ENCODE peak calls at places on chromosomes 13 and 19, in four cellular contexts. D is A549, W is HepG2, U is K562. B is an unnamed sample.

GRCh38 chr19:19256072-19256969 is 16.8 kb downstream of the TM6SF2 start:
- DNase-seq in W (peak), U (no peak), D (peak), B (peak)

GRCh38 chr19:5166262-5166661 is 174.3 kb downstream of the PTPRS start:
- DNase-seq in D (peak), W (peak), U (no peak), B (no peak)

GRCh38 chr19:46620716-46621115 is 4.2 kb downstream of the PTGIR start:
- DNase-seq in D (no peak), U (no peak), W (no peak), B (no peak)

GRCh38 chr19:5292843-5293606 is 47.6 kb downstream of the PTPRS start:
- DNase-seq in U (peak), W (no peak), D (peak), B (peak)

GRCh38 chr13:30932481-30933333 is at the start of gene TEX26:
- DNase-seq in D (no peak), U (no peak), W (no peak), B (peak)

GRCh38 chr19:9407827-9408226 is 27.5 kb downstream of the ZNF266 start:
- DNase-seq in W (no peak), U (no peak), D (no peak), B (no peak)

GRCh38 chr19:23054456-23054855 is 51.5 kb upstream of the ZNF728 start:
- DNase-seq in D (no peak), W (no peak), U (no peak), B (no peak)

GRCh38 chr13:93244141-93244917 is 17.7 kb downstream of the GPC6 start:
- DNase-seq in W (no peak), D (no peak), U (no peak), B (no peak)

GRCh38 chr13:91308299-91308698 is 39.2 kb upstream of the MIR17HG start:
- DNase-seq in W (no peak), U (no peak), D (no peak), B (no peak)

GRCh38 chr13:60431108-60431700 is 34.2 kb downstream of the TDRD3 start:
- DNase-seq in W (peak), U (peak), D (peak), B (no peak)

GRCh38 chr19:489418-490196 is 6.7 kb upstream of the MADCAM1 start:
- DNase-seq in W (peak), D (no peak), U (no peak), B (peak)

GRCh38 chr19:15840833-15841232 is 25.4 kb upstream of the OR10H1 start:
- DNase-seq in D (no peak), U (no peak), W (no peak), B (no peak)

GRCh38 chr13:21015284-21015683 is 46.1 kb downstream of the LATS2 start:
- DNase-seq in U (no peak), D (no peak), W (no peak), B (no peak)

GRCh38 chr13:55615080-55615479 is 1525.6 kb upstream of the PRR20A start:
- DNase-seq in W (no peak), D (no peak), U (no peak), B (no peak)

GRCh38 chr13:95926231-95926630 is 127.0 kb downstream of the UGGT2 start:
- DNase-seq in U (no peak), D (no peak), W (no peak), B (no peak)

GRCh38 chr19:14135985-14136508 is 342 bp downstream of the ASF1B start:
- DNase-seq in D (no peak), U (no peak), W (no peak), B (no peak)

GRCh38 chr19:29606420-29606747 is 301 bp downstream of the POP4 start:
- DNase-seq in U (no peak), D (no peak), W (no peak), B (no peak)

GRCh38 chr13:106738279-106738678 is 170.3 kb upstream of the ARGLU1 start:
- DNase-seq in U (no peak), D (no peak), W (no peak), B (no peak)

GRCh38 chr13:107170270-107170931 is 602.5 kb upstream of the ARGLU1 start:
- DNase-seq in U (no peak), D (peak), W (no peak), B (no peak)

GRCh38 chr13:53254495-53254894 is 225.9 kb downstream of the OLFM4 start:
- DNase-seq in W (no peak), U (peak), D (no peak), B (no peak)

DNA sequence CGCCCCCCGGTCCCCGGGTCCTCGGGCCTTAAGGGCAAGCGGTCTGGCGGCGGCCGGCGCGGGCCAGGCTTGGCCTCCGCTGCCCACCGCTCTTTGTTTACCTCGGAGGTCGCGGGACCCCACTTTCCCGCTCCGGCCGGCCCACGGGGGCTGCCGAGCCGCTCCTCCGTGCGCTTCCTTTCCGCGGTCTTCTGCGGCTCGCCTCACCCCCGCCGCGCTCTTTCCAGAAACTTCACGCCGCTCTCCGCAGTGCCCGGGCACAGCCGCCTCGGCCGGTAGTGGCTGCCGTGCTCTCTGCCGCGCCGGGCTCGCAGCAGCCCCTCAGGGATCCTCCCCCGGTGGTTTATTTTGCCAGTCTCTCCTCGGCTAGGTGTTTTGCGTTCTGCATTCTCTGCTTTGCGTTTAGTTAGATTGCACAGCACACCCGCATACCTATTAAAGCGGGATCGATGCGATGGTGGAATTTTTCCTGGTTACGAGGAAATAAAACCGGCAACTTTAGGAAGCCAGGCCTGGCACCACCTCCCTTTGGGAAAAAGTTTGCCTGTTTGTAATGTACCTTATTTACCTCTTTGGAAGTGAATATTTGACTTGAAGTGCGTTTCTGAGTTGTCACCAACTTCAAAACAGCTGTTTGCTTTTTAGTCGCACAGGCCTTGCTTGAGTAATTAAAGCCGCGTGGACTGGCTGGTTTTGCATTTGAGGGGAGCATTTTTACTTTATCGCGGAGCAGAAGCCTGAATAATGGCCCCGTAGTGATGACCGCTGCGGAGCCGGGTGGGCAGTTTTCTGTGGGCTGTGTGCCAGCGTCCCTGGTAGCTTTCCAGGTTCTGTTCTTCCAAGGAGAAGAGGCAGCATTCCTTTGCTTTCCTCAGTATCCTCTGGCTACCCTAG is 787 bp downstream of the NAA16 start:
- DNase-seq in D (peak), W (peak), U (no peak), B (peak)
- TF ChIP-seq HMGXB4 in D (no peak), W (peak), U (no peak), B (peak)

GRCh38 chr13:28322256-28322895 is 172.6 kb downstream of the FLT1 start:
- DNase-seq in U (no peak), D (no peak), W (no peak), B (no peak)

GRCh38 chr13:28326081-28326480 is 168.8 kb downstream of the FLT1 start:
- DNase-seq in W (no peak), D (no peak), U (no peak), B (no peak)

GRCh38 chr13:28321751-28322150 is 173.2 kb downstream of the FLT1 start:
- DNase-seq in U (no peak), D (no peak), W (no peak), B (no peak)

GRCh38 chr13:28325022-28325421 is 169.9 kb downstream of the FLT1 start:
- DNase-seq in W (no peak), D (no peak), U (no peak), B (no peak)

GRCh38 chr13:28324181-28324789 is 170.6 kb downstream of the FLT1 start:
- DNase-seq in D (peak), W (peak), U (peak), B (peak)
- TF ChIP-seq HMGXB4 in D (no peak), W (no peak), U (no peak), B (no peak)

GRCh38 chr13:33279414-33279813 is 6.1 kb downstream of the STARD13 start:
- DNase-seq in U (no peak), D (peak), W (no peak), B (no peak)

GRCh38 chr13:33278923-33279322 is 6.6 kb downstream of the STARD13 start:
- DNase-seq in W (no peak), U (no peak), D (no peak), B (no peak)

GRCh38 chr13:33280923-33281322 is 4.6 kb downstream of the STARD13 start:
- DNase-seq in D (no peak), W (no peak), U (no peak), B (no peak)

GRCh38 chr13:33280550-33280905 is 5.0 kb downstream of the STARD13 start:
- DNase-seq in D (no peak), W (no peak), U (no peak), B (no peak)

GRCh38 chr13:33279898-33280549 is 5.5 kb downstream of the STARD13 start:
- DNase-seq in U (no peak), W (peak), D (peak), B (no peak)
- TF ChIP-seq HMGXB4 in U (no peak), W (no peak), D (no peak), B (no peak)

GRCh38 chr19:58558623-58559274 is 338 bp upstream of the UBE2M start:
- DNase-seq in U (peak), W (peak), D (peak), B (peak)
- TF ChIP-seq HMGXB4 in U (no peak), W (peak), D (no peak), B (peak)

GRCh38 chr19:11246941-11247340 is 7.5 kb downstream of the ANGPTL8 start:
- DNase-seq in W (no peak), D (no peak), U (no peak), B (no peak)

GRCh38 chr19:11242864-11243797 is 3.7 kb downstream of the ANGPTL8 start:
- DNase-seq in W (peak), U (peak), D (peak), B (peak)

GRCh38 chr19:11247391-11247790 is 8.0 kb downstream of the ANGPTL8 start:
- DNase-seq in W (no peak), D (no peak), U (no peak), B (no peak)

GRCh38 chr19:11244846-11245589 is 5.6 kb downstream of the ANGPTL8 start:
- DNase-seq in U (no peak), W (no peak), D (no peak), B (no peak)

DNA sequence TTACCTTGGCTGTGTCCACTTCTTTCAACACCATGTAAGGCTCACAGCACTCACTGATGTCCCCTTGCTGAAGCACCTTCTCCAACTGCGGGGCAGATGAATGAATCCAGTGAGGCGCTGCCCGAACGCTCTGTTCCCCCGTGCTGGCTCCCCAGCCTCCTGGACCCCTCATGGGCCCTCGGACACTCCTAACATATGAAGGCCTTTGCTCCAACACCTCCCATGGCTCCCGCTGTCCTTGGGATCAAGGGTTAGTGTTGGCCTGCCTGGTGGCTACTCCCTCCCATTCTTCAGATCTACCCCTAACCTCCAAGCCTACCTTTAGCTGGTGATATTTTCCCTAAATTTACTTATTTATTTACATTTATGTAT is 4.4 kb downstream of the ANGPTL8 start:
- DNase-seq in W (no peak), U (no peak), D (no peak), B (no peak)
- TF ChIP-seq HMGXB4 in W (no peak), U (no peak), D (no peak), B (no peak)

GRCh38 chr13:109788372-109789195 is 2.2 kb upstream of the IRS2 start:
- DNase-seq in U (no peak), W (no peak), D (no peak), B (no peak)
- TF ChIP-seq HMGXB4 in U (no peak), W (no peak), D (no peak), B (no peak)

GRCh38 chr19:50425581-50425980 is 6.8 kb downstream of the SPIB start:
- DNase-seq in D (no peak), W (no peak), U (no peak), B (no peak)

GRCh38 chr19:50428768-50429463 is 3.8 kb upstream of the MYBPC2 start:
- DNase-seq in U (no peak), W (no peak), D (no peak), B (no peak)

GRCh38 chr19:50427318-50427925 is 5.3 kb upstream of the MYBPC2 start:
- DNase-seq in U (no peak), W (no peak), D (no peak), B (no peak)

GRCh38 chr19:50430888-50431342 is 1.8 kb upstream of the MYBPC2 start:
- DNase-seq in W (no peak), D (no peak), U (no peak), B (no peak)

GRCh38 chr19:50427997-50428425 is 4.7 kb upstream of the MYBPC2 start:
- DNase-seq in D (no peak), U (no peak), W (no peak), B (peak)
- TF ChIP-seq HMGXB4 in D (no peak), U (no peak), W (no peak), B (no peak)

DNA sequence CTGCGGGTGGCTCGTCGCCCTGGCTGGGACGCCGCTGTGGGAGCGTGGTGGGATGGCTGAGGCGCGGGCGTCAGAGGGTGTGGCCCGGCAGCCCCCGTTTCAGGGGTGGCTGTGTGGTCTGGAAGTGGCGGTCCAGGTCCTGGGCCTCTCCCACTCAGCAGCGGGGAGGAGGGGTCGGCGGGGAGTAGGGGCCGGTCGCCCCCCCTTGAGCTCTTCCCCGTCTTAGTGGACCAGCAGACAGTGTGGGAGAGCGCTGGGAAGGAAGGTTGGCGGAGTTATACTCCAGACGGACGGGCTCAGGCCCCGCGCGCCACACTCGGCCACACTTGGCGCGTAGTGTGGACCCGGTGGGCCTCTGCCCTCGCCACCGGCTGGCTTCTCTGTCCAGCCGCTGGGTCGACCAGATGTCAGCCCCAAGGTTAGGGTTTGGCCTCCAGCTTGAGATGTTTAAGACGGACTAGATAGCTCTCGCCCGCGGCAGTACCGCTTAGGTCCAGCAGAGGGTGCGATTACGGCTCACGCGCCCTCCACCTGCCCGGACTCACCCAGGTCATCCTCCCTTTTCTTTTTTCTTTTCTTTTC is 21.7 kb upstream of the ZNF429 start:
- DNase-seq in U (peak), D (peak), W (no peak), B (peak)
- TF ChIP-seq HMGXB4 in U (no peak), D (no peak), W (no peak), B (no peak)

DNA sequence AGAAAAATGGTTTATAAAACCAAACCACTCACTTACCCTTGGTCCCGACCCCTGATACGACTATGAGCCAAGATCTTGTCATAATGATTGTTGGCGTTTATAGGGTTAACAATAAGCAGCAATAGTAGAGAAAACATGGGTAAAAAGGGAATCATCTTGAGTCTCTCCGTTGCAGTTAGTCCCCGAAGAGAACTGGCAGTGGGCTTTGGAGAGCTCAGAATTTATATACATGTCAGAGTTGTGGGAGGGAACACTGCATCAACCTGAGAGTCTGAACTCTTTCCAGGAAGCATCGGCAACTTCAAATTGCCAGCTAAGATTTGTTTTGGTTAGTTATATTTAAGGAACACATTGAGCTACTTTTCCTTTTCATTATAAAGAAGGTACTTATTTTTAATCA is at the start of gene POSTN:
- DNase-seq in W (no peak), U (no peak), D (no peak), B (no peak)
- TF ChIP-seq HMGXB4 in W (no peak), U (no peak), D (no peak), B (no peak)

GRCh38 chr13:76992548-76993001 is 694 bp downstream of the CLN5 start:
- DNase-seq in W (no peak), U (no peak), D (peak), B (peak)
- TF ChIP-seq HMGXB4 in W (no peak), U (no peak), D (no peak), B (no peak)

B was measured in WTC11.